ENCODE peak calls at places on chromosomes 4 and X, in eight cellular contexts. One of them, this sample, is unnamed.

GRCh38 chr4:174935607-174936006 is 17.4 kb downstream of the ADAM29 start:
- DNase-seq in mucosa of descending colon: no peak
- DNase-seq in bronchial epithelial cell: no peak
- DNase-seq in cardiac muscle cell: no peak
- DNase-seq in breast epithelium: no peak
- DNase-seq in PC-9: no peak
- DNase-seq in naive thymus-derived CD4-positive, alpha-beta T cell: no peak
- DNase-seq in fibroblast of lung: no peak
- DNase-seq in this sample: no peak

GRCh38 chrX:39144965-39145364 is 343.7 kb downstream of the MID1IP1 start:
- DNase-seq in mucosa of descending colon: no peak
- DNase-seq in bronchial epithelial cell: no peak
- DNase-seq in cardiac muscle cell: no peak
- DNase-seq in breast epithelium: no peak
- DNase-seq in PC-9: no peak
- DNase-seq in naive thymus-derived CD4-positive, alpha-beta T cell: no peak
- DNase-seq in fibroblast of lung: no peak
- DNase-seq in this sample: no peak

GRCh38 chr4:155597933-155598451 is 68.7 kb upstream of the GUCY1A1 start:
- DNase-seq in mucosa of descending colon: no peak
- DNase-seq in bronchial epithelial cell: no peak
- DNase-seq in cardiac muscle cell: no peak
- DNase-seq in breast epithelium: no peak
- DNase-seq in PC-9: no peak
- DNase-seq in naive thymus-derived CD4-positive, alpha-beta T cell: no peak
- DNase-seq in fibroblast of lung: peak; percentile 53
- DNase-seq in this sample: no peak

GRCh38 chr4:5956285-5957021 is 61.8 kb downstream of the C4orf50 start:
- DNase-seq in mucosa of descending colon: no peak
- DNase-seq in bronchial epithelial cell: no peak
- DNase-seq in cardiac muscle cell: no peak
- DNase-seq in breast epithelium: no peak
- DNase-seq in PC-9: peak; percentile 62
- DNase-seq in naive thymus-derived CD4-positive, alpha-beta T cell: no peak
- DNase-seq in fibroblast of lung: no peak
- DNase-seq in this sample: no peak

GRCh38 chrX:14377427-14377826 is 151.9 kb upstream of the GLRA2 start:
- DNase-seq in mucosa of descending colon: no peak
- DNase-seq in bronchial epithelial cell: no peak
- DNase-seq in cardiac muscle cell: no peak
- DNase-seq in breast epithelium: no peak
- DNase-seq in PC-9: no peak
- DNase-seq in naive thymus-derived CD4-positive, alpha-beta T cell: no peak
- DNase-seq in fibroblast of lung: no peak
- DNase-seq in this sample: no peak

GRCh38 chr4:132417220-132417619 is 731.9 kb upstream of the PCDH10 start:
- DNase-seq in mucosa of descending colon: no peak
- DNase-seq in bronchial epithelial cell: no peak
- DNase-seq in cardiac muscle cell: no peak
- DNase-seq in breast epithelium: no peak
- DNase-seq in PC-9: no peak
- DNase-seq in naive thymus-derived CD4-positive, alpha-beta T cell: no peak
- DNase-seq in fibroblast of lung: no peak
- DNase-seq in this sample: no peak

GRCh38 chrX:50770702-50771101 is 43.3 kb downstream of the SHROOM4 start:
- DNase-seq in mucosa of descending colon: peak; percentile 51
- DNase-seq in bronchial epithelial cell: peak; percentile 42
- DNase-seq in cardiac muscle cell: peak; percentile 0
- DNase-seq in breast epithelium: no peak
- DNase-seq in PC-9: peak; percentile 57
- DNase-seq in naive thymus-derived CD4-positive, alpha-beta T cell: no peak
- DNase-seq in fibroblast of lung: peak; percentile 37
- DNase-seq in this sample: peak; percentile 78

GRCh38 chr4:186676531-186677158 is 47.0 kb downstream of the FAT1 start:
- DNase-seq in mucosa of descending colon: no peak
- DNase-seq in bronchial epithelial cell: peak; percentile 77
- DNase-seq in cardiac muscle cell: peak; percentile 81
- DNase-seq in breast epithelium: no peak
- DNase-seq in PC-9: peak; percentile 45
- DNase-seq in naive thymus-derived CD4-positive, alpha-beta T cell: no peak
- DNase-seq in fibroblast of lung: peak; percentile 98
- DNase-seq in this sample: no peak

GRCh38 chr4:157984285-157984911 is 188.4 kb downstream of the GASK1B start:
- DNase-seq in mucosa of descending colon: no peak
- DNase-seq in bronchial epithelial cell: peak; percentile 48
- DNase-seq in cardiac muscle cell: no peak
- DNase-seq in breast epithelium: no peak
- DNase-seq in PC-9: no peak
- DNase-seq in naive thymus-derived CD4-positive, alpha-beta T cell: no peak
- DNase-seq in fibroblast of lung: no peak
- DNase-seq in this sample: no peak

GRCh38 chrX:101051153-101051548 is 760 bp downstream of the TRMT2B start:
- DNase-seq in mucosa of descending colon: no peak
- DNase-seq in bronchial epithelial cell: no peak
- DNase-seq in cardiac muscle cell: no peak
- DNase-seq in breast epithelium: no peak
- DNase-seq in PC-9: no peak
- DNase-seq in naive thymus-derived CD4-positive, alpha-beta T cell: no peak
- DNase-seq in fibroblast of lung: no peak
- DNase-seq in this sample: no peak

GRCh38 chr4:69831646-69832325 is 28.2 kb downstream of the SULT1E1 start:
- DNase-seq in mucosa of descending colon: peak; percentile 63
- DNase-seq in bronchial epithelial cell: no peak
- DNase-seq in cardiac muscle cell: no peak
- DNase-seq in breast epithelium: no peak
- DNase-seq in PC-9: no peak
- DNase-seq in naive thymus-derived CD4-positive, alpha-beta T cell: peak; percentile 7
- DNase-seq in fibroblast of lung: no peak
- DNase-seq in this sample: peak; percentile 73

GRCh38 chrX:50629774-50630173 is 159.1 kb upstream of the DGKK start:
- DNase-seq in mucosa of descending colon: no peak
- DNase-seq in bronchial epithelial cell: peak; percentile 79
- DNase-seq in cardiac muscle cell: no peak
- DNase-seq in breast epithelium: no peak
- DNase-seq in PC-9: peak; percentile 26
- DNase-seq in naive thymus-derived CD4-positive, alpha-beta T cell: no peak
- DNase-seq in fibroblast of lung: no peak
- DNase-seq in this sample: no peak

GRCh38 chr4:35503435-35503834 is 740.9 kb downstream of the ARAP2 start:
- DNase-seq in mucosa of descending colon: no peak
- DNase-seq in bronchial epithelial cell: no peak
- DNase-seq in cardiac muscle cell: no peak
- DNase-seq in breast epithelium: no peak
- DNase-seq in PC-9: no peak
- DNase-seq in naive thymus-derived CD4-positive, alpha-beta T cell: no peak
- DNase-seq in fibroblast of lung: no peak
- DNase-seq in this sample: no peak

GRCh38 chrX:36859231-36859630 is 148.9 kb upstream of the FAM47C start:
- DNase-seq in mucosa of descending colon: no peak
- DNase-seq in bronchial epithelial cell: no peak
- DNase-seq in cardiac muscle cell: no peak
- DNase-seq in breast epithelium: no peak
- DNase-seq in PC-9: no peak
- DNase-seq in naive thymus-derived CD4-positive, alpha-beta T cell: no peak
- DNase-seq in fibroblast of lung: no peak
- DNase-seq in this sample: no peak

GRCh38 chr4:154364012-154364863 is 127.4 kb downstream of the DCHS2 start:
- DNase-seq in mucosa of descending colon: no peak
- DNase-seq in bronchial epithelial cell: no peak
- DNase-seq in cardiac muscle cell: no peak
- DNase-seq in breast epithelium: no peak
- DNase-seq in PC-9: no peak
- DNase-seq in naive thymus-derived CD4-positive, alpha-beta T cell: no peak
- DNase-seq in fibroblast of lung: no peak
- DNase-seq in this sample: no peak

GRCh38 chr4:168174308-168174707 is 82.0 kb downstream of the ANXA10 start:
- DNase-seq in mucosa of descending colon: no peak
- DNase-seq in bronchial epithelial cell: no peak
- DNase-seq in cardiac muscle cell: no peak
- DNase-seq in breast epithelium: no peak
- DNase-seq in PC-9: no peak
- DNase-seq in naive thymus-derived CD4-positive, alpha-beta T cell: no peak
- DNase-seq in fibroblast of lung: no peak
- DNase-seq in this sample: no peak

GRCh38 chrX:79259073-79259689 is 108.0 kb downstream of the ITM2A start:
- DNase-seq in mucosa of descending colon: no peak
- DNase-seq in bronchial epithelial cell: no peak
- DNase-seq in cardiac muscle cell: peak; percentile 83
- DNase-seq in breast epithelium: no peak
- DNase-seq in PC-9: no peak
- DNase-seq in naive thymus-derived CD4-positive, alpha-beta T cell: peak; percentile 84
- DNase-seq in fibroblast of lung: no peak
- DNase-seq in this sample: peak; percentile 51

GRCh38 chrX:27728291-27728690 is 79.5 kb upstream of the MAGEB10 start:
- DNase-seq in mucosa of descending colon: no peak
- DNase-seq in bronchial epithelial cell: peak; percentile 52
- DNase-seq in cardiac muscle cell: peak; percentile 55
- DNase-seq in breast epithelium: no peak
- DNase-seq in PC-9: no peak
- DNase-seq in naive thymus-derived CD4-positive, alpha-beta T cell: no peak
- DNase-seq in fibroblast of lung: peak; percentile 55
- DNase-seq in this sample: no peak

GRCh38 chr4:7868430-7868775 is 71.3 kb downstream of the AFAP1 start:
- DNase-seq in mucosa of descending colon: no peak
- DNase-seq in bronchial epithelial cell: no peak
- DNase-seq in cardiac muscle cell: no peak
- DNase-seq in breast epithelium: no peak
- DNase-seq in PC-9: no peak
- DNase-seq in naive thymus-derived CD4-positive, alpha-beta T cell: no peak
- DNase-seq in fibroblast of lung: no peak
- DNase-seq in this sample: no peak

GRCh38 chr4:7871356-7871755 is 68.3 kb downstream of the AFAP1 start:
- DNase-seq in mucosa of descending colon: no peak
- DNase-seq in bronchial epithelial cell: no peak
- DNase-seq in cardiac muscle cell: no peak
- DNase-seq in breast epithelium: no peak
- DNase-seq in PC-9: no peak
- DNase-seq in naive thymus-derived CD4-positive, alpha-beta T cell: no peak
- DNase-seq in fibroblast of lung: no peak
- DNase-seq in this sample: no peak

GRCh38 chr4:7867701-7868429 is 71.8 kb downstream of the AFAP1 start:
- DNase-seq in mucosa of descending colon: no peak
- DNase-seq in bronchial epithelial cell: peak; percentile 83
- DNase-seq in cardiac muscle cell: peak; percentile 37
- DNase-seq in breast epithelium: no peak
- DNase-seq in PC-9: no peak
- DNase-seq in naive thymus-derived CD4-positive, alpha-beta T cell: no peak
- DNase-seq in fibroblast of lung: peak; percentile 63
- DNase-seq in this sample: no peak

GRCh38 chr4:7867191-7867590 is 72.5 kb downstream of the AFAP1 start:
- DNase-seq in mucosa of descending colon: no peak
- DNase-seq in bronchial epithelial cell: no peak
- DNase-seq in cardiac muscle cell: no peak
- DNase-seq in breast epithelium: no peak
- DNase-seq in PC-9: no peak
- DNase-seq in naive thymus-derived CD4-positive, alpha-beta T cell: no peak
- DNase-seq in fibroblast of lung: no peak
- DNase-seq in this sample: no peak

GRCh38 chr4:7868892-7869471 is 70.7 kb downstream of the AFAP1 start:
- DNase-seq in mucosa of descending colon: no peak
- DNase-seq in bronchial epithelial cell: no peak
- DNase-seq in cardiac muscle cell: no peak
- DNase-seq in breast epithelium: no peak
- DNase-seq in PC-9: no peak
- DNase-seq in naive thymus-derived CD4-positive, alpha-beta T cell: peak; percentile 8
- DNase-seq in fibroblast of lung: no peak
- DNase-seq in this sample: no peak
- H3K36me3 ChIP-seq in mucosa of descending colon: no peaks in the 10 kb centered on the region
- H3K36me3 ChIP-seq in bronchial epithelial cell: peaks cover 4% of the 10 kb centered on the region
- H3K36me3 ChIP-seq in cardiac muscle cell: peaks cover 4% of the 10 kb centered on the region
- H3K36me3 ChIP-seq in breast epithelium: no peaks in the 10 kb centered on the region
- H3K36me3 ChIP-seq in PC-9: peaks cover 19% of the 10 kb centered on the region
- H3K36me3 ChIP-seq in naive thymus-derived CD4-positive, alpha-beta T cell: no peaks in the 10 kb centered on the region
- H3K36me3 ChIP-seq in fibroblast of lung: peaks cover 11% of the 10 kb centered on the region
- H3K36me3 ChIP-seq in this sample: peaks cover 2% of the 10 kb centered on the region

GRCh38 chrX:153959649-153960048 is 12.0 kb downstream of the HCFC1 start:
- DNase-seq in mucosa of descending colon: no peak
- DNase-seq in bronchial epithelial cell: no peak
- DNase-seq in cardiac muscle cell: no peak
- DNase-seq in breast epithelium: no peak
- DNase-seq in PC-9: no peak
- DNase-seq in naive thymus-derived CD4-positive, alpha-beta T cell: no peak
- DNase-seq in fibroblast of lung: no peak
- DNase-seq in this sample: no peak
- H3K36me3 ChIP-seq in mucosa of descending colon: no peaks in the 10 kb centered on the region
- H3K36me3 ChIP-seq in bronchial epithelial cell: peaks cover 17% of the 10 kb centered on the region
- H3K36me3 ChIP-seq in cardiac muscle cell: no peaks in the 10 kb centered on the region
- H3K36me3 ChIP-seq in breast epithelium: no peaks in the 10 kb centered on the region
- H3K36me3 ChIP-seq in PC-9: no peaks in the 10 kb centered on the region
- H3K36me3 ChIP-seq in naive thymus-derived CD4-positive, alpha-beta T cell: peaks cover 99% of the 10 kb centered on the region
- H3K36me3 ChIP-seq in fibroblast of lung: peaks cover 45% of the 10 kb centered on the region
- H3K36me3 ChIP-seq in this sample: peaks cover 18% of the 10 kb centered on the region

DNA sequence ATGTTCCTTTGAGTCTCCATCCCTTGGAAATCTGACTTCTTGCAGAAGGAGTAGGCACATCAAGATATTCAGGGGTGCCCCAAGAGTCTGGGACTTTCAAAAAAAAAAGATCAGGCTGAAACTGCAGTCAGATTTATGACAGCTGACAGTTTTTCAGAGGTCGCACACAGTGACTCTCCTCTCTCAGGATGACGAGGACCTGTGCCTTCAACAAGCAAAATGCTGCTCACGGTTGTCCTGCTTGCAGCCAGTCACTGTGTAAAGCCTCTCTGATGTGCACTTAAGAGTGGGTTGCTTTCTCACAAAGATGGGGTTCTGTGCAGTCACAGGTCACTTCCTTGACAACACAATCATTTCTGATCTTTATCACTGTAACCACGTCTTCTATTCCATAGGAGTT is 178.2 kb downstream of the PTTG2 start:
- DNase-seq in mucosa of descending colon: no peak
- DNase-seq in bronchial epithelial cell: no peak
- DNase-seq in cardiac muscle cell: no peak
- DNase-seq in breast epithelium: no peak
- DNase-seq in PC-9: no peak
- DNase-seq in naive thymus-derived CD4-positive, alpha-beta T cell: no peak
- DNase-seq in fibroblast of lung: no peak
- DNase-seq in this sample: no peak
- H3K36me3 ChIP-seq in mucosa of descending colon: no peaks in the 10 kb centered on the region
- H3K36me3 ChIP-seq in bronchial epithelial cell: no peaks in the 10 kb centered on the region
- H3K36me3 ChIP-seq in cardiac muscle cell: no peaks in the 10 kb centered on the region
- H3K36me3 ChIP-seq in breast epithelium: no peaks in the 10 kb centered on the region
- H3K36me3 ChIP-seq in PC-9: peaks cover under 1% of the 10 kb centered on the region
- H3K36me3 ChIP-seq in naive thymus-derived CD4-positive, alpha-beta T cell: peaks cover 44% of the 10 kb centered on the region
- H3K36me3 ChIP-seq in fibroblast of lung: peaks cover 3% of the 10 kb centered on the region
- H3K36me3 ChIP-seq in this sample: peaks cover 4% of the 10 kb centered on the region

DNA sequence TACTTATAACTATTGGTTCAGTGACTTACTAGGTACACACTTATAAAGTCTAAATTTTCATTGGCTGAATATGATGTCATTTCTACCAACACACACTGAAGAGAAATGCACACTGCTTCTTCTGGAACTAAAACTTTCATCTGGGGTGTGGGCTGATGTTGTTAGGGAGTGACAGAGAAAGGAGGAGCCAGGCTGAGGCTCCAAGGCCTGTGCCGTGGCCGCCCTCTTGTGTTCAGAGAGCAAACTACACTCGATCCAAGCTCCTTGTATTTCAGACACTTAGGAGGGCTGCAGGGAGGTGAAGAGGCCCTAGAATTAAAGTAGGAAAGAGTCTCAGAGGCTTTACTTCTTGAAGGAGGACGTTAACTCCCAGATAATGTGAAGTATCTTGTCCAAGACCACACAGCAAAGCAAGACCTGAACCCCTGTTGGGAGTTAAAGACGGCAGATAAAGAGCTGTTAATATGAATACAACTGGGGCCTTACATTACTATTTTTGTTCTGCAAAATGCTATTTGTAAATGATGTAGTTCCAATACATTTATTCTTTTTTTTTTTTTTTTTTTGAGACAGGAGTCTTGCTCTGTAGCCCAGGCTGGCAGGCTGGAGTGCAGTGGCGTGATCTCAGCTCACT is 137.5 kb downstream of the AFAP1 start:
- DNase-seq in mucosa of descending colon: peak; percentile 79
- DNase-seq in bronchial epithelial cell: peak; percentile 70
- DNase-seq in cardiac muscle cell: peak; percentile 88
- DNase-seq in breast epithelium: peak; percentile 74
- DNase-seq in PC-9: peak; percentile 73
- DNase-seq in naive thymus-derived CD4-positive, alpha-beta T cell: peak; percentile 74
- DNase-seq in fibroblast of lung: peak; percentile 77
- DNase-seq in this sample: peak; percentile 78
- H3K36me3 ChIP-seq in mucosa of descending colon: no peaks in the 10 kb centered on the region
- H3K36me3 ChIP-seq in bronchial epithelial cell: peaks cover 18% of the 10 kb centered on the region
- H3K36me3 ChIP-seq in cardiac muscle cell: peaks cover 9% of the 10 kb centered on the region
- H3K36me3 ChIP-seq in breast epithelium: no peaks in the 10 kb centered on the region
- H3K36me3 ChIP-seq in PC-9: peaks cover 21% of the 10 kb centered on the region
- H3K36me3 ChIP-seq in naive thymus-derived CD4-positive, alpha-beta T cell: peaks cover 28% of the 10 kb centered on the region
- H3K36me3 ChIP-seq in fibroblast of lung: peaks cover 12% of the 10 kb centered on the region
- H3K36me3 ChIP-seq in this sample: peaks cover 11% of the 10 kb centered on the region